ENCODE peak calls at places on chromosome 9, in ten cellular contexts. O, B, H, D, R, Y, I, S, E and C are unnamed samples. For H3K36me3, the result is how much of the 10 kb centered on the place peaks cover.

GRCh38 chr9:127105805-127106492 is 16.5 kb downstream of the ANGPTL2 start:
- DNase-seq in O (no peak), B (no peak), H (no peak), D (no peak), R (no peak), Y (no peak), I (no peak), S (no peak), E (no peak), C (no peak)

GRCh38 chr9:130150779-130151381 is 21.3 kb upstream of the NCS1 start:
- DNase-seq in O (no peak), B (no peak), H (no peak), D (no peak), R (no peak), Y (no peak), I (no peak), S (no peak), E (no peak), C (no peak)

GRCh38 chr9:70256123-70256551 is 2.6 kb upstream of the SMC5 start:
- DNase-seq in O (no peak), B (no peak), H (no peak), D (no peak), R (no peak), Y (no peak), I (no peak), S (peak), E (peak), C (no peak)

GRCh38 chr9:72315089-72315509 is 49.9 kb downstream of the ZFAND5 start:
- DNase-seq in O (no peak), B (no peak), H (peak), D (no peak), R (no peak), Y (peak), I (peak), S (no peak), E (peak), C (peak)

GRCh38 chr9:96116275-96117051 is 185.5 kb downstream of the HSD17B3 start:
- DNase-seq in O (no peak), B (peak), H (no peak), D (no peak), R (no peak), Y (peak), I (peak), S (no peak), E (no peak), C (peak)

GRCh38 chr9:105004466-105005090 is 76.6 kb upstream of the ABCA1 start:
- DNase-seq in O (no peak), B (no peak), H (no peak), D (no peak), R (no peak), Y (no peak), I (no peak), S (no peak), E (no peak), C (no peak)

GRCh38 chr9:20125721-20126120 is 336.9 kb upstream of the SLC24A2 start:
- DNase-seq in O (no peak), B (no peak), H (no peak), D (no peak), R (no peak), Y (no peak), I (no peak), S (no peak), E (no peak), C (no peak)

GRCh38 chr9:16398676-16399075 is 471.8 kb downstream of the BNC2 start:
- DNase-seq in O (no peak), B (no peak), H (no peak), D (no peak), R (no peak), Y (no peak), I (no peak), S (no peak), E (no peak), C (no peak)

GRCh38 chr9:97559111-97559514 is 57.6 kb downstream of the TMOD1 start:
- DNase-seq in O (no peak), B (no peak), H (no peak), D (no peak), R (no peak), Y (no peak), I (no peak), S (no peak), E (no peak), C (no peak)

GRCh38 chr9:12813960-12814876 is 39.4 kb downstream of the LURAP1L start:
- DNase-seq in O (peak), B (peak), H (peak), D (no peak), R (no peak), Y (peak), I (peak), S (no peak), E (peak), C (peak)

GRCh38 chr9:88998506-88998905 is 7.2 kb downstream of the S1PR3 start:
- DNase-seq in O (no peak), B (no peak), H (no peak), D (no peak), R (peak), Y (no peak), I (no peak), S (no peak), E (peak), C (no peak)

GRCh38 chr9:108041551-108041950 is 552.0 kb upstream of the KLF4 start:
- DNase-seq in O (no peak), B (no peak), H (no peak), D (no peak), R (no peak), Y (no peak), I (no peak), S (no peak), E (no peak), C (no peak)

GRCh38 chr9:70411930-70412677 is 2.4 kb downstream of the KLF9 start:
- DNase-seq in O (no peak), B (peak), H (peak), D (peak), R (peak), Y (peak), I (peak), S (peak), E (peak), C (peak)

GRCh38 chr9:27539479-27540441 is 10.1 kb upstream of the MOB3B start:
- DNase-seq in O (no peak), B (peak), H (no peak), D (no peak), R (no peak), Y (peak), I (peak), S (no peak), E (no peak), C (peak)

GRCh38 chr9:129013674-129014073 is 14.5 kb downstream of the SH3GLB2 start:
- DNase-seq in O (no peak), B (no peak), H (no peak), D (no peak), R (no peak), Y (no peak), I (no peak), S (no peak), E (no peak), C (no peak)
- H3K36me3 ChIP-seq in O (under half), B (under half), H (half or more), D (under half), R (under half), Y (half or more), I (under half), S (half or more), E (under half), C (under half)

DNA sequence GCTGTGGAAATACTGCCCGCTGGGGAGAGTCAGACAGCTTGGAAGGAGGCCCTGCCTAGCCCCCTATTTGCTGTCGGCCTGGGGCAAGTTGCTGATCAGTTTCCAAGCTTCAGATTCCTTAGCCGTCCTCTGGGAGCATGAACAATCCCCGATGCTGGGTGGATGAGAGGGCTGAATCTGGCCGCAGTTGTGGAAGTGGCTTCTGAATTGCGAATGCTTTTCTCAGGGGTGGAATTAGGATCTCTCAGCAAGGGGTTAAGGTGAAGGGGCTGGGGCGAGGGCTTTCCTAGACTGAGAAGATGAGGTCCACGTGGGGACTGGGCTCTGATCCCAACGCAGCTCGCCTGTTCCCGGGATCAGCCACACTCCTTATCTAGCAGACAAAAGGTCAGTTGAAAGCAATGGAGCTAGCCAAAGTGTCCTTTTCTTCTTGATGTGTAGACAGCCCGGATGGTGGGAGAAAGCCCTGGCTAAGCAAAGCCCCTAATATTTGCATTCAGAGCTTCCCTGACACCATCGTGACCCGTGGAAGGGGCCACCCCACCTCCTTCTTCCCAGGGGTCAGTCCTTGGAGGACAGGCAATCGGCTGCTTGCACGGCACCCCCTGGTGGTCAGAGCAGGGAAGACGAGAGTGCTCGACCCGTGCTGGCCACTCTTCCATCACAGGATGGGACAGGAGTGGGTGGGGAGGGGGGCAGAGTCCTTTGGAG is 54.9 kb downstream of the COL15A1 start:
- DNase-seq in O (no peak), B (peak), H (peak), D (peak), R (peak), Y (peak), I (peak), S (peak), E (peak), C (peak)
- TF ChIP-seq POLR2AphosphoS5 in O (no peak), B (no peak), H (peak), D (no peak), R (no peak), Y (peak), I (peak), S (no peak), E (no peak), C (peak)

GRCh38 chr9:36470891-36471290 is 70.8 kb upstream of the RNF38 start:
- DNase-seq in O (no peak), B (no peak), H (no peak), D (no peak), R (no peak), Y (peak), I (peak), S (no peak), E (peak), C (peak)

GRCh38 chr9:36471359-36471758 is 71.3 kb upstream of the RNF38 start:
- DNase-seq in O (no peak), B (no peak), H (no peak), D (no peak), R (no peak), Y (no peak), I (no peak), S (no peak), E (peak), C (no peak)
- H3K4me3 ChIP-seq in O (no peak), B (no peak), H (peak), D (no peak), R (no peak), Y (no peak), I (peak), S (no peak), E (no peak), C (no peak)

GRCh38 chr9:135908334-135909204 is 1.2 kb upstream of the CAMSAP1 start:
- DNase-seq in O (no peak), B (no peak), H (no peak), D (no peak), R (no peak), Y (peak), I (no peak), S (no peak), E (peak), C (no peak)

GRCh38 chr9:135907446-135908333 is at the start of gene CAMSAP1:
- DNase-seq in O (no peak), B (peak), H (peak), D (peak), R (peak), Y (peak), I (peak), S (peak), E (peak), C (peak)

GRCh38 chr9:135910757-135911156 is 3.4 kb upstream of the CAMSAP1 start:
- DNase-seq in O (no peak), B (no peak), H (peak), D (no peak), R (no peak), Y (peak), I (no peak), S (no peak), E (no peak), C (no peak)

GRCh38 chr9:135910197-135910596 is 2.9 kb upstream of the CAMSAP1 start:
- DNase-seq in O (no peak), B (no peak), H (no peak), D (no peak), R (no peak), Y (no peak), I (no peak), S (no peak), E (no peak), C (no peak)

DNA sequence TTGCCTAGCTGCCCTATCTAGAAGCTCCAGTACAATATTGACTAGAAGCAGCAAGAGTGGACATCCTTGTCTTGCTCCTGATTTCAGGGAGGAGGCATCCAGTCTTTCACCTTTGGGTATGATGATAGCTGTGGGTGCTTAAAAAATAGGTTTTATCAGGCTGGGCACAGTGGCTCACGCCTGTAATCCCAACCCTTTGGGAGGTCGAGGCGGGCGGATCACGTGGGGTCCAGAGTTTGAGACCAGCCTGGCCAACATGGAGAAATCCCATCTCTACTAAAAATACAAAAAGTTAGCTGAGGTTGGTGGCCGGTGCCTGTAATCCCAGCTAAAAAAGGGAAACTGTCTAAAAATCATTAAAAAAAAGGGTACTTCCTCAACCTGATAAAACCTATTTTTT is 2.0 kb upstream of the CAMSAP1 start:
- DNase-seq in O (no peak), B (no peak), H (no peak), D (no peak), R (no peak), Y (no peak), I (no peak), S (no peak), E (no peak), C (no peak)
- H3K36me3 ChIP-seq in O (under half), B (under half), H (under half), D (under half), R (under half), Y (under half), I (under half), S (half or more), E (under half), C (under half)